ENCODE peak calls at places on chromosomes 12 and 14, in eight cellular contexts. N is pancreas, B is upper lobe of right lung, X is heart right ventricle, T is fibroblast of mammary gland, U is GM10248, Y is GM06990, A is mucosa of descending colon. G is an unnamed sample.

GRCh38 chr14:102050625-102051024 is 36.2 kb downstream of the HSP90AA1 start:
- DNase-seq in A (no peak), B (no peak), N (no peak), U (no peak), Y (no peak), X (no peak), T (peak), G (no peak)

GRCh38 chr12:5796171-5797091 is 148.6 kb downstream of the ANO2 start:
- DNase-seq in X (no peak), A (peak), Y (peak), B (peak), T (no peak), U (peak), N (peak), G (no peak)

GRCh38 chr12:132147423-132148367 is 3.4 kb downstream of the NOC4L start:
- DNase-seq in B (peak), T (no peak), Y (no peak), U (no peak), A (no peak), N (peak), X (no peak), G (no peak)

GRCh38 chr12:119869720-119870119 is 7.4 kb downstream of the CIT start:
- DNase-seq in Y (no peak), U (no peak), A (peak), T (peak), B (no peak), N (no peak), X (no peak), G (no peak)

GRCh38 chr14:68784298-68784910 is 8.5 kb downstream of the ZFP36L1 start:
- DNase-seq in A (peak), Y (peak), X (no peak), U (no peak), T (peak), B (peak), N (peak), G (no peak)

GRCh38 chr12:3214508-3215365 is 137.6 kb downstream of the TSPAN9 start:
- DNase-seq in A (no peak), X (no peak), Y (no peak), T (no peak), B (no peak), N (no peak), U (no peak), G (no peak)

GRCh38 chr12:49962861-49963765 is 1.4 kb downstream of the AQP5 start:
- DNase-seq in T (no peak), U (no peak), Y (no peak), B (peak), N (peak), X (peak), A (peak), G (no peak)

GRCh38 chr14:33914676-33915516 is 36.0 kb downstream of the EGLN3 start:
- DNase-seq in X (no peak), B (no peak), U (no peak), Y (no peak), T (peak), N (no peak), A (no peak), G (no peak)

GRCh38 chr12:85820117-85820516 is 16.1 kb downstream of the RASSF9 start:
- DNase-seq in T (no peak), A (no peak), N (no peak), U (no peak), Y (no peak), B (no peak), X (no peak), G (no peak)

GRCh38 chr12:48454675-48455074 is 17.7 kb upstream of the ANP32D start:
- DNase-seq in T (peak), Y (no peak), B (no peak), X (no peak), A (no peak), N (no peak), U (no peak), G (no peak)

GRCh38 chr14:24285351-24285750 is 14.0 kb upstream of the RABGGTA start:
- DNase-seq in A (no peak), U (no peak), N (no peak), Y (no peak), T (no peak), X (no peak), B (no peak), G (no peak)

GRCh38 chr12:132503611-132504204 is 13.8 kb downstream of the FBRSL1 start:
- DNase-seq in A (no peak), B (no peak), Y (no peak), T (peak), U (no peak), X (no peak), N (no peak), G (no peak)

GRCh38 chr14:36750244-36750643 is 88.6 kb downstream of the PAX9 start:
- DNase-seq in A (no peak), U (no peak), Y (no peak), N (no peak), T (no peak), B (no peak), X (no peak), G (no peak)

GRCh38 chr12:65248656-65249633 is 29.5 kb upstream of the MSRB3 start:
- DNase-seq in T (peak), N (no peak), U (no peak), A (no peak), X (no peak), Y (no peak), B (no peak), G (no peak)

GRCh38 chr14:92666251-92666650 is 82.2 kb downstream of the LGMN start:
- DNase-seq in T (no peak), U (no peak), N (no peak), A (no peak), B (no peak), Y (no peak), X (no peak), G (no peak)

GRCh38 chr12:81727387-81727786 is 31.8 kb downstream of the PPFIA2 start:
- DNase-seq in A (no peak), Y (no peak), B (no peak), N (no peak), T (no peak), X (no peak), U (no peak), G (no peak)

GRCh38 chr12:120784804-120785203 is 59.2 kb downstream of the ACADS start:
- DNase-seq in B (no peak), A (no peak), U (no peak), Y (no peak), T (no peak), N (no peak), X (no peak), G (no peak)

GRCh38 chr14:106317593-106317992 is 791.2 kb downstream of the TMEM121 start:
- DNase-seq in X (no peak), U (no peak), T (no peak), Y (no peak), A (no peak), N (no peak), B (no peak), G (no peak)

DNA sequence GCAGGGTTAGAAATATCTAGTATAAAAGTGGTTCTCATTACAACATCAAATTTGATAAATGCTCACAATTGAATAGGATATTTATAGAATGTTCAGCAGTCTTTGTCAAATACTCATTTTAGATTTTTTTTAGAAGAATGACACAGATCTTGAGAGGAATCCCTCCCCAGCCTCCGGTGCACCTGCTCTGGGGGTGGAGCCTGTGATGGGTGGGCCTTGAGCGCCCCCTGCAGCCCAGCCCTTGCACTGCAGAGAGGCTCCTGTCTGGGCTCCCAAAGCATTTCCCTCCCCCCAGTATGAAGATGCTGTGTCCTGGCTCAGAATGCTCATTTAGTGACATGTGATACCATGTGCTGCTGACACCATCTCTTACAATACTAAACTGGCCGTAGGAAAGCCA is 792.3 kb downstream of the TMEM121 start:
- DNase-seq in U (peak), N (no peak), A (peak), Y (peak), B (no peak), X (no peak), T (no peak), G (peak)
- TF ChIP-seq CTCF in U (peak), N (no peak), A (no peak), Y (peak), B (peak), X (no peak), T (no peak), G (peak)

DNA sequence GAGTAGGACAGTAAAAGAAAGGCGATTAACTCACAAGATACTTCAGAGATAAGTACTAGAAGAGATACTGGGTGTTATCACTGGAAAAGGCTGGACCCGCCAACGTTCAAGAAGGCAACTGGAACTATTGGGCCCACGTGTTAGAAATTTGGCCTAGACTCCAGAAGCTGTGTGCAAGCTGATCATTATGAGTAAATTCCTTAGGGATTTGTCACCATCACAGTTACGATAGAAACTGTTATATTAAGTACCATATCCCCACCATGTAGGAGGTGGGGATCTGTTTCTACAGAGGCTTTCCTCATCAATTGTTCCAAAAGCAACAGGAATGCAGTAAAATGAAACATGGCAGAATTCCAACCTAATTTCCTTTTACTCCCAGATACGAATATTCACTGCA is 170.8 kb downstream of the NOVA1 start:
- DNase-seq in U (no peak), B (no peak), T (peak), Y (no peak), N (no peak), A (no peak), X (peak), G (no peak)
- TF ChIP-seq CTCF in U (no peak), B (no peak), T (no peak), Y (no peak), N (no peak), A (no peak), X (no peak), G (no peak)

DNA sequence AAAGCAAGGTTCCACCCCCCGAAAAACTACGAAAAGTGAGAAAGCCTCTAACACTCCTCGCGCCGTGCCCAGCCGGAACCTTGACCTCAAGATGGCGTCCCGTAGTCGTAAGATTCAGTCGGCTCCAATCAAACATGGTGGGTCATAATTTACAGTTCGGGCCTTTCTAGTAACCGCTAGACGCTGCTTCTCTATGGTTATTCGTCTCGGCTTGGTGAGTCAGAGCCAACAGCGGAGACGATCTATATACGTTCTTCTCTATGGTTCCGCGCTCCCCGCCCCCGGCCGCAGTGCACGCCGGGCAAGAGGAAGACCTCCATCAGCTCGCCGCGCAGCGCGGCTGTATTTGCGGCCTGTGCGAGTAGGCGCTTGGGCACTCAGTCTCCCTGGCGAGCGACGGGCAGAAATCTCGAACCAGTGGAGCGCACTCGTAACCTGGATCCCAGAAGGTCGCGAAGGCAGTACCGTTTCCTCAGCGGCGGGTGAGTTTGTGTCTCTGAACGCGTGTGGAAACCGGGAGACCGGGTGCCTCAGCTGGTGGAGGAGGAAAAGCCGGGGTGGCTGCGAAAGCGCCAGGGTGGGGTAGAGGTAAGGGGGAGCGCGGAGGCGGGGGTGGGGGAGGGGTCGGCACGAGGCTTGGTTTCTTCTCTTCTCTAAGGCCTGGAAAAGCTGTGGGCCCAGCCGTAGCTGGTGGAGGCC is at the start of gene RBM25:
- DNase-seq in Y (peak), N (peak), U (peak), B (peak), A (peak), X (peak), T (peak), G (peak)
- TF ChIP-seq CTCF in Y (peak), N (no peak), U (peak), B (no peak), A (no peak), X (peak), T (no peak), G (no peak)

GRCh38 chr14:20866963-20867362 is 24.2 kb upstream of the RNASE3 start:
- DNase-seq in N (no peak), T (peak), X (no peak), U (no peak), B (no peak), A (peak), Y (no peak), G (no peak)
- TF ChIP-seq CTCF in N (no peak), T (peak), X (peak), U (peak), B (peak), A (no peak), Y (peak), G (no peak)

GRCh38 chr14:100738704-100739131 is 12.0 kb downstream of the DLK1 start:
- DNase-seq in U (no peak), X (no peak), B (peak), N (no peak), T (no peak), Y (no peak), A (no peak), G (no peak)

GRCh38 chr14:100739306-100739705 is 12.6 kb downstream of the DLK1 start:
- DNase-seq in Y (no peak), U (no peak), T (no peak), X (no peak), B (peak), N (no peak), A (no peak), G (no peak)

GRCh38 chr14:100740196-100740825 is 13.6 kb downstream of the DLK1 start:
- DNase-seq in U (no peak), N (peak), Y (no peak), B (peak), A (no peak), T (no peak), X (no peak), G (no peak)

GRCh38 chr14:100741956-100742355 is 15.3 kb downstream of the DLK1 start:
- DNase-seq in U (no peak), X (no peak), N (no peak), Y (no peak), B (no peak), T (no peak), A (no peak), G (no peak)

GRCh38 chr14:100740931-100741330 is 14.2 kb downstream of the DLK1 start:
- DNase-seq in Y (no peak), A (no peak), T (no peak), X (no peak), U (no peak), B (peak), N (peak), G (no peak)
- TF ChIP-seq CTCF in Y (no peak), A (no peak), T (no peak), X (no peak), U (no peak), B (no peak), N (no peak), G (no peak)